ENCODE peak calls at places on chromosomes 12 and 14, in four cellular contexts. X is AG09309; Q is CD8-positive, alpha-beta T cell; F is fibroblast of the aortic adventitia. D is an unnamed sample.
A peak's percentile ranks its signal among the peaks of the same experiment; 100 is the strongest.

GRCh38 chr12:30515351-30515750 is 180.3 kb downstream of the IPO8 start:
- DNase-seq in F (peak; percentile 40), Q (no peak), X (no peak), D (peak; percentile 60)

GRCh38 chr14:81144811-81145598 is 75.8 kb downstream of the GTF2A1 start:
- DNase-seq in X (no peak), F (no peak), Q (no peak), D (no peak)

GRCh38 chr12:46517579-46517962 is 145.0 kb upstream of the SLC38A2 start:
- DNase-seq in X (no peak), F (no peak), Q (no peak), D (no peak)

GRCh38 chr12:92629349-92630065 is 73.3 kb upstream of the PLEKHG7 start:
- DNase-seq in Q (no peak), F (peak; percentile 14), X (no peak), D (peak; percentile 24)

GRCh38 chr12:124498870-124499753 is 68.3 kb downstream of the NCOR2 start:
- DNase-seq in Q (no peak), F (peak; percentile 73), X (no peak), D (peak; percentile 73)

GRCh38 chr14:85607571-85608219 is 77.8 kb downstream of the FLRT2 start:
- DNase-seq in F (peak; percentile 80), X (peak; percentile 90), Q (no peak), D (peak; percentile 78)

GRCh38 chr12:27429606-27430005 is 16.9 kb upstream of the SMCO2 start:
- DNase-seq in F (no peak), X (no peak), Q (no peak), D (peak; percentile 33)

GRCh38 chr12:4190376-4191063 is 83.0 kb upstream of the CCND2 start:
- DNase-seq in F (no peak), Q (no peak), X (no peak), D (no peak)

GRCh38 chr12:91778938-91779400 is 366.7 kb downstream of the BTG1 start:
- DNase-seq in F (peak; percentile 82), X (peak; percentile 70), Q (peak; percentile 30), D (peak; percentile 83)

GRCh38 chr12:19946549-19946948 is 421.8 kb upstream of the PDE3A start:
- DNase-seq in X (peak; percentile 86), Q (no peak), F (peak; percentile 88), D (peak; percentile 95)

GRCh38 chr12:459430-460258 is at the start of gene B4GALNT3:
- DNase-seq in Q (peak; percentile 16), F (peak; percentile 17), X (no peak), D (peak; percentile 17)

GRCh38 chr12:116749884-116750283 is 11.8 kb downstream of the RNFT2 start:
- DNase-seq in F (no peak), X (no peak), Q (no peak), D (no peak)

GRCh38 chr14:92800525-92800924 is 6.4 kb downstream of the GOLGA5 start:
- DNase-seq in X (no peak), Q (no peak), F (no peak), D (no peak)

GRCh38 chr14:26199599-26200370 is 398.0 kb downstream of the NOVA1 start:
- DNase-seq in Q (no peak), X (no peak), F (peak; percentile 39), D (peak; percentile 47)

GRCh38 chr12:58095002-58095401 is 153.6 kb downstream of the ATP23 start:
- DNase-seq in F (no peak), X (no peak), Q (no peak), D (no peak)

GRCh38 chr12:65585648-65586420 is 238.4 kb upstream of the HMGA2 start:
- DNase-seq in X (no peak), F (no peak), Q (no peak), D (no peak)

GRCh38 chr12:11807453-11807852 is 158.0 kb downstream of the ETV6 start:
- DNase-seq in F (no peak), X (no peak), Q (no peak), D (no peak)

GRCh38 chr12:116662612-116663144 is 75.2 kb downstream of the SPRING1 start:
- DNase-seq in Q (no peak), F (no peak), X (no peak), D (no peak)

GRCh38 chr14:101508196-101508947 is 52.9 kb upstream of the DIO3 start:
- DNase-seq in F (no peak), X (no peak), Q (no peak), D (no peak)

GRCh38 chr12:125288931-125289928 is 224.0 kb downstream of the AACS start:
- DNase-seq in Q (no peak), F (no peak), X (no peak), D (no peak)

GRCh38 chr14:75267141-75267601 is 11.5 kb upstream of the FOS start:
- DNase-seq in X (no peak), Q (no peak), F (peak; percentile 82), D (peak; percentile 83)

GRCh38 chr12:4153343-4153892 is 120.1 kb upstream of the CCND2 start:
- DNase-seq in Q (peak; percentile 36), F (no peak), X (no peak), D (no peak)

GRCh38 chr12:85468356-85469157 is 188.5 kb downstream of the ALX1 start:
- DNase-seq in F (peak; percentile 80), Q (no peak), X (peak; percentile 23), D (peak; percentile 82)

GRCh38 chr12:54017845-54018607 is 9.2 kb downstream of the HOXC8 start:
- DNase-seq in X (peak; percentile 68), Q (peak; percentile 70), F (peak; percentile 62), D (peak; percentile 29)

GRCh38 chr12:104006929-104007328 is 41.3 kb downstream of the TDG start:
- DNase-seq in X (peak; percentile 40), Q (no peak), F (peak; percentile 67), D (peak; percentile 62)

GRCh38 chr14:77124345-77125274 is 17.0 kb downstream of the ZDHHC22 start:
- DNase-seq in X (no peak), F (peak; percentile 28), Q (peak; percentile 41), D (peak; percentile 34)
- TF ChIP-seq CTCF in X (no peak), F (no peak), Q (peak; percentile 63), D (no peak)

DNA sequence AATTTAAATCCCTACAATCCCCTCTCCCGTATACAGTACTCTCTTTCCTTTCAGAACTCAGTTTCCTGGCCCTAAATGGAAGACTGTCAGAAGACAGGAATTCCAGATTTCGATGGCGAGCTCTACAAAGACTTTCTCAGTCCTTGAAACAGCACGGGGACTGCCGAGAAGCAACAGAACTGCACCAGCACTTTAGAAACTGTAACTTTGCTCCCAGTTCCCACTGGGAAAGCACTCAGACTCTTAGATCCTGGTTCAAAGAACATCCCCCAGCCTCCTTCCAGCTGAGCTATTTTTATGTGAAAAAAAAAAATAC is 1.8 kb downstream of the PXN start:
- DNase-seq in X (no peak), Q (no peak), F (peak; percentile 37), D (no peak)
- H3K4me3 ChIP-seq in X (peak overlapping the region; percentile 98), Q (peak overlapping the region; percentile 77), F (peak overlapping the region; percentile 87), D (peak overlapping the region; percentile 86)

GRCh38 chr12:47844264-47845020 is 24.7 kb upstream of the HDAC7 start:
- DNase-seq in Q (no peak), X (no peak), F (peak; percentile 61), D (no peak)
- TF ChIP-seq CTCF in Q (no peak), X (no peak), F (no peak), D (no peak)

GRCh38 chr12:96350982-96351381 is 49.3 kb downstream of the CDK17 start:
- DNase-seq in Q (no peak), X (no peak), F (no peak), D (no peak)

GRCh38 chr12:96352161-96352835 is 47.9 kb downstream of the CDK17 start:
- DNase-seq in X (no peak), F (no peak), Q (no peak), D (no peak)

GRCh38 chr12:96343347-96343954 is 56.8 kb downstream of the CDK17 start:
- DNase-seq in F (no peak), X (no peak), Q (no peak), D (peak; percentile 57)

GRCh38 chr12:96344124-96344695 is 56.0 kb downstream of the CDK17 start:
- DNase-seq in X (no peak), Q (no peak), F (no peak), D (no peak)

DNA sequence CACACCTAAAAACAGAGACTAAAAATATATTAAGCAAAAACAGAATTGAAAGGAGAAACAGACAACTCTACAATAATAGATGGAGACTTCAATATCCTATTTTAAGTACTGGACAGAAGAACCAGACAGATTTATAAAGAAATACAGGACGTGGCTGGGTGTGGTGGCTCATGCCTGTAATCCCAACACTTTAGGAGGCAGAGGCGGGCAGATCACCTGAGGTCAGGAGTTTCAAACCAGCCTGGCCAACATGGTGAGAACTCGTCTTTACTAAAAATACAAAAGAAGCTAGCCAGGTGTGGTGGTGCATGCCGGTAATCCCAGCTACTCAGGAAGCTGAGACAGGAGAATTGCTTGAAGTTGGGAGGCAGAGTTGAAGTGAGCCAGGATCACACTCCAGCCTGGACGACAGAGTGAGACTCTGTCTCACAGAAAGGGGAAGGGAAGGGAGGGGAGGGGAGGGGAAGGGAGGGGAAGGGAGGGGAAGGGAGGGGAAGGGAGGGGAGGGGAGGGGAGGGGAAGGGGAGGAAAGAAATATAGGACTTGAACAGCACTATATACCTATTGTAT is 53.0 kb downstream of the CDK17 start:
- DNase-seq in X (no peak), Q (no peak), F (no peak), D (no peak)
- H3K4me3 ChIP-seq in X (no peak overlapping the region), Q (no peak overlapping the region), F (peak overlapping the region; percentile 44), D (no peak overlapping the region)

DNA sequence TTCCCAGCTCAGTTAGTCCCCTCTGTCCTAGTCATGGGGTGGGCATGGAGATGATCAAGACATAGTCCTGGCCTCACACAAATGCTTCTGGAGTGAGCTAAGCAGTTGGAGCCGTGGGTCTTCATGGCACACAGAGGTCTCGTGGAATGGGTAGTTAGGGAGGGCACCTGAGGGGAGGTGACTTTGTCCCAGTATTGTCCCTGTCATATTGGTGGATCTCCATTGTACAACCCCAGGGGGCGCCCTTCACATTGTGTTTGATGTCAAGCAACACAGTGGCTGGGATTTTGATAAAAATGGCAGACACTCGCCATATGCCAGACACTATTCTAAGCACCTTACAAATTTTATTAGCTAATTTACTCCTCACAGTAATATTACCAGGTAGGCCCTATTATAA is 175.4 kb upstream of the LHX5 start:
- DNase-seq in Q (no peak), X (no peak), F (no peak), D (no peak)
- TF ChIP-seq CTCF in Q (no peak), X (peak; percentile 8), F (no peak), D (no peak)

GRCh38 chr12:50213439-50213838 is 46.3 kb upstream of the CERS5 start:
- DNase-seq in F (no peak), X (no peak), Q (no peak), D (no peak)

GRCh38 chr12:50215033-50215432 is 47.9 kb upstream of the CERS5 start:
- DNase-seq in Q (no peak), X (no peak), F (peak; percentile 64), D (peak; percentile 61)

GRCh38 chr12:50211392-50212070 is 44.4 kb upstream of the CERS5 start:
- DNase-seq in F (peak; percentile 42), Q (no peak), X (no peak), D (peak; percentile 63)

GRCh38 chr12:50214018-50214417 is 46.8 kb upstream of the CERS5 start:
- DNase-seq in Q (no peak), F (no peak), X (no peak), D (no peak)

GRCh38 chr12:50212071-50212467 is 44.9 kb upstream of the CERS5 start:
- DNase-seq in F (no peak), X (no peak), Q (no peak), D (no peak)
- H3K4me3 ChIP-seq in F (no peak overlapping the region), X (no peak overlapping the region), Q (no peak overlapping the region), D (no peak overlapping the region)